ENCODE peak calls at places on chromosomes 5 and 9, in six cellular contexts. One of them, this sample, is unnamed.

GRCh38 chr5:39503148-39503547 is 78.4 kb upstream of the DAB2 start:
- DNase-seq in H9: no peak
- DNase-seq in trophoblast cell: no peak
- DNase-seq in IMR-90: peak; percentile 75
- DNase-seq in neuronal stem cell: no peak
- DNase-seq in H1: no peak
- DNase-seq in this sample: peak; percentile 71

GRCh38 chr5:141420855-141421488 is at the start of gene PCDHGA11:
- DNase-seq in H9: peak; percentile 74
- DNase-seq in trophoblast cell: peak; percentile 55
- DNase-seq in IMR-90: peak; percentile 63
- DNase-seq in neuronal stem cell: no peak
- DNase-seq in H1: peak; percentile 91
- DNase-seq in this sample: peak; percentile 14

GRCh38 chr5:127312131-127312530 is 21.5 kb downstream of the MEGF10 start:
- DNase-seq in H9: no peak
- DNase-seq in trophoblast cell: no peak
- DNase-seq in IMR-90: no peak
- DNase-seq in neuronal stem cell: no peak
- DNase-seq in H1: no peak
- DNase-seq in this sample: no peak

GRCh38 chr9:121771851-121772599 is 120.6 kb downstream of the DAB2IP start:
- DNase-seq in H9: no peak
- DNase-seq in trophoblast cell: no peak
- DNase-seq in IMR-90: no peak
- DNase-seq in neuronal stem cell: no peak
- DNase-seq in H1: no peak
- DNase-seq in this sample: no peak

GRCh38 chr5:138544171-138545134 is 1.4 kb upstream of the ETF1 start:
- DNase-seq in H9: no peak
- DNase-seq in trophoblast cell: no peak
- DNase-seq in IMR-90: peak; percentile 47
- DNase-seq in neuronal stem cell: no peak
- DNase-seq in H1: no peak
- DNase-seq in this sample: peak; percentile 51

GRCh38 chr5:11622785-11623184 is 281.5 kb downstream of the CTNND2 start:
- DNase-seq in H9: no peak
- DNase-seq in trophoblast cell: no peak
- DNase-seq in IMR-90: no peak
- DNase-seq in neuronal stem cell: no peak
- DNase-seq in H1: no peak
- DNase-seq in this sample: no peak

GRCh38 chr9:13718086-13718485 is 438.6 kb upstream of the MPDZ start:
- DNase-seq in H9: no peak
- DNase-seq in trophoblast cell: no peak
- DNase-seq in IMR-90: peak; percentile 9
- DNase-seq in neuronal stem cell: no peak
- DNase-seq in H1: no peak
- DNase-seq in this sample: no peak

GRCh38 chr5:4576161-4576748 is 563.9 kb upstream of the ADAMTS16 start:
- DNase-seq in H9: no peak
- DNase-seq in trophoblast cell: no peak
- DNase-seq in IMR-90: no peak
- DNase-seq in neuronal stem cell: no peak
- DNase-seq in H1: no peak
- DNase-seq in this sample: no peak

GRCh38 chr9:129550199-129550839 is 70.6 kb downstream of the C9orf50 start:
- DNase-seq in H9: no peak
- DNase-seq in trophoblast cell: peak; percentile 41
- DNase-seq in IMR-90: peak; percentile 70
- DNase-seq in neuronal stem cell: no peak
- DNase-seq in H1: peak; percentile 69
- DNase-seq in this sample: peak; percentile 66

GRCh38 chr9:22469928-22470544 is 23.4 kb downstream of the DMRTA1 start:
- DNase-seq in H9: peak; percentile 41
- DNase-seq in trophoblast cell: peak; percentile 2
- DNase-seq in IMR-90: peak; percentile 13
- DNase-seq in neuronal stem cell: peak; percentile 57
- DNase-seq in H1: peak; percentile 48
- DNase-seq in this sample: peak; percentile 41

GRCh38 chr5:133873936-133874585 is 94.4 kb downstream of the C5orf15 start:
- DNase-seq in H9: no peak
- DNase-seq in trophoblast cell: no peak
- DNase-seq in IMR-90: peak; percentile 29
- DNase-seq in neuronal stem cell: no peak
- DNase-seq in H1: no peak
- DNase-seq in this sample: peak; percentile 22

GRCh38 chr9:123049589-123050222 is 16.2 kb downstream of the GPR21 start:
- DNase-seq in H9: no peak
- DNase-seq in trophoblast cell: no peak
- DNase-seq in IMR-90: peak; percentile 24
- DNase-seq in neuronal stem cell: no peak
- DNase-seq in H1: no peak
- DNase-seq in this sample: no peak

GRCh38 chr5:170228756-170229459 is 3.9 kb upstream of the C5orf58 start:
- DNase-seq in H9: no peak
- DNase-seq in trophoblast cell: no peak
- DNase-seq in IMR-90: no peak
- DNase-seq in neuronal stem cell: no peak
- DNase-seq in H1: no peak
- DNase-seq in this sample: no peak

GRCh38 chr9:126304946-126305370 is 21.7 kb upstream of the MVB12B start:
- DNase-seq in H9: no peak
- DNase-seq in trophoblast cell: no peak
- DNase-seq in IMR-90: no peak
- DNase-seq in neuronal stem cell: no peak
- DNase-seq in H1: no peak
- DNase-seq in this sample: no peak

GRCh38 chr9:136326061-136326776 is 1.1 kb upstream of the GPSM1 start:
- DNase-seq in H9: peak; percentile 70
- DNase-seq in trophoblast cell: no peak
- DNase-seq in IMR-90: peak; percentile 92
- DNase-seq in neuronal stem cell: no peak
- DNase-seq in H1: peak; percentile 64
- DNase-seq in this sample: peak; percentile 89

GRCh38 chr9:136328011-136328621 is 777 bp downstream of the GPSM1 start:
- DNase-seq in H9: no peak
- DNase-seq in trophoblast cell: no peak
- DNase-seq in IMR-90: no peak
- DNase-seq in neuronal stem cell: no peak
- DNase-seq in H1: no peak
- DNase-seq in this sample: no peak

GRCh38 chr9:136325354-136325753 is 2.0 kb upstream of the GPSM1 start:
- DNase-seq in H9: no peak
- DNase-seq in trophoblast cell: no peak
- DNase-seq in IMR-90: no peak
- DNase-seq in neuronal stem cell: no peak
- DNase-seq in H1: no peak
- DNase-seq in this sample: no peak

GRCh38 chr9:136327313-136327971 is at the start of gene GPSM1:
- DNase-seq in H9: no peak
- DNase-seq in trophoblast cell: no peak
- DNase-seq in IMR-90: peak; percentile 58
- DNase-seq in neuronal stem cell: no peak
- DNase-seq in H1: no peak
- DNase-seq in this sample: peak; percentile 55

GRCh38 chr9:136326777-136327312 is 494 bp upstream of the GPSM1 start:
- DNase-seq in H9: no peak
- DNase-seq in trophoblast cell: no peak
- DNase-seq in IMR-90: no peak
- DNase-seq in neuronal stem cell: no peak
- DNase-seq in H1: no peak
- DNase-seq in this sample: no peak
- H2AK5ac ChIP-seq in H9: no peak overlapping the region
- H2AK5ac ChIP-seq in trophoblast cell: peak overlapping the region; percentile 28
- H2AK5ac ChIP-seq in IMR-90: peak overlapping the region; percentile 100
- H2AK5ac ChIP-seq in neuronal stem cell: peak overlapping the region; percentile 82
- H2AK5ac ChIP-seq in H1: no peak overlapping the region
- H2AK5ac ChIP-seq in this sample: peak overlapping the region; percentile 42

DNA sequence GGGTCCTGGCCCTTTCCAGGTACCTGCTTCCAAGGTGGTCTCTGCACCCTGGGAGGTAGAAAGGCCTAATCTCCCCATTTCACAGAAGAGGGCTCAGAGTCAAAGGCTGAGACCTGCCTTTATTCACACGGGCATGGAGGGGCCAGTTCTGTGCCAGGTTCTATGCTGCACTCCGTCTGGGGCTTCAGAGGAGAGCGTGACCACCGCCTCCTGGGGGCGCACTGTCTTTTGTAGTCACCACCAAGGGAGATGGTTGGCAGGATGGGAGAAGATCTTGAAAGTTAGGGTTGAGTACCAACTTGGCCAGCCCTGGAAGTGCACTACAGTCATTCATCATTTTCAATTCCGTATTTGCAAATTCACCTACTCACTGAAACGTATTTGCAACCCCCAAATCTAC is 23.7 kb upstream of the PRDM12 start:
- DNase-seq in H9: peak; percentile 53
- DNase-seq in trophoblast cell: no peak
- DNase-seq in IMR-90: no peak
- DNase-seq in neuronal stem cell: no peak
- DNase-seq in H1: no peak
- DNase-seq in this sample: no peak
- H3K14ac ChIP-seq in H9: no peak overlapping the region
- H3K14ac ChIP-seq in trophoblast cell: no peak overlapping the region
- H3K14ac ChIP-seq in IMR-90: no peak overlapping the region
- H3K14ac ChIP-seq in neuronal stem cell: peak overlapping the region; percentile 94
- H3K14ac ChIP-seq in H1: no peak overlapping the region
- H3K14ac ChIP-seq in this sample: no peak overlapping the region

GRCh38 chr5:89673019-89673418 is 736.5 kb downstream of the CETN3 start:
- DNase-seq in H9: no peak
- DNase-seq in trophoblast cell: no peak
- DNase-seq in IMR-90: no peak
- DNase-seq in neuronal stem cell: no peak
- DNase-seq in H1: no peak
- DNase-seq in this sample: no peak

DNA sequence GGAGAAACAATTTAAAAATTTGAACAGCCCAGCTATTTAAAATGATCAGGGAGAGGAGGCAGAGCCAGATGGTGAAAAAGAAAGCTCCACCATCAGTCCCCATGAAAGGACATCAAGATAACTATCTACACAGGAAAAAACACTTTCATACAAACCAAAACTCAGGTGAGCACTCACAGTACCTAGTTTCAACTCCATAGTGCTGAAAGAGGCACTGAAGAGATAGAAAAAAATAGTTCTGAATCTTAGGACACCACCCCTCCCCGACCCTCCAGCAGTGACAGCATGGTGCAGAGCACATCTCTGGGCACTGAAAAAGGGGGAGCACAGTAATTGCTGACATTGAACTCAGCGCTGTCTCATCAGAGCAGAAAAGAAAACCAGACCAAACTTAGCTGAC is 732.9 kb downstream of the CETN3 start:
- DNase-seq in H9: no peak
- DNase-seq in trophoblast cell: no peak
- DNase-seq in IMR-90: no peak
- DNase-seq in neuronal stem cell: no peak
- DNase-seq in H1: no peak
- DNase-seq in this sample: no peak
- H4K91ac ChIP-seq in H9: no peak overlapping the region
- H4K91ac ChIP-seq in trophoblast cell: no peak overlapping the region
- H4K91ac ChIP-seq in IMR-90: no peak overlapping the region
- H4K91ac ChIP-seq in neuronal stem cell: no peak overlapping the region
- H4K91ac ChIP-seq in H1: no peak overlapping the region
- H4K91ac ChIP-seq in this sample: peak overlapping the region; percentile 27

DNA sequence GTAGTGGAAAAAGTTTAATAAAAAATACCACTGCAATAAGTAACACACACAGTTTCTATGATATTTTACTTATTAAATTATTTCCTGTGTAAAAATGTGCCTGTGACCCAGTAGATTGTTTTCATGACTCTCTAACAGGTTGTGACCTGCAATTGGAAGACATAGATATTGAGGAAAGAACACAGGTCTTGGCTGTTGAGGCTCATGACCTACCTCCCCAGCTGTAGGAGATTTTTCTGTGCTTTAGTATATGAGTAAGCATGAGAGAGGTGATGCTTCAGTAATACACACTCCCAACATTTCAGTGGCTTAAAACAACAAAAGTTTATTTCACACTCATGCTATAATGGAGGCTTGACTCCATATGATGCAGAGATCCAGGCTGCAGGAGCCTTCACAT is 47.3 kb upstream of the TNC start:
- DNase-seq in H9: no peak
- DNase-seq in trophoblast cell: no peak
- DNase-seq in IMR-90: no peak
- DNase-seq in neuronal stem cell: no peak
- DNase-seq in H1: no peak
- DNase-seq in this sample: no peak
- H2AK5ac ChIP-seq in H9: no peak overlapping the region
- H2AK5ac ChIP-seq in trophoblast cell: no peak overlapping the region
- H2AK5ac ChIP-seq in IMR-90: peak overlapping the region; percentile 46
- H2AK5ac ChIP-seq in neuronal stem cell: no peak overlapping the region
- H2AK5ac ChIP-seq in H1: no peak overlapping the region
- H2AK5ac ChIP-seq in this sample: peak overlapping the region; percentile 88

DNA sequence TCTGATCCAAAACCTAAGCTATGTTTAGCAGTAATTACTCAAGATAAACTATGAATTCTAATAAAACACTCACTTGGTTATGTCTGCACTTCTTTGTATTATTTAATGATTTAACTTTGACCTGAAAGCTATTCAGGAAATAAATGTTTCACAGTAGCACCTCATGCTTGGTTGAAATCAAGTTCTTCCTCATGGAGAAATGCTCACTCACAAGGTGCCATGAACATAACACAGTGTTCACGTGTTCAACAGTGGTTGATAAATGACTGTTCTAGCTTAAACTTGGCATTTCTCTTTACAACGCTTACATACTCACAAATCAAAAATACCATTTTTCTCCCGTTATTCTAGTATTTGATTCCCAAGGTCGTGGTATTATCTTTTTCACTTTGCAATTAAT is 35.8 kb downstream of the PUM3 start:
- DNase-seq in H9: no peak
- DNase-seq in trophoblast cell: no peak
- DNase-seq in IMR-90: no peak
- DNase-seq in neuronal stem cell: no peak
- DNase-seq in H1: no peak
- DNase-seq in this sample: no peak
- H3K14ac ChIP-seq in H9: no peak overlapping the region
- H3K14ac ChIP-seq in trophoblast cell: no peak overlapping the region
- H3K14ac ChIP-seq in IMR-90: peak overlapping the region; percentile 97
- H3K14ac ChIP-seq in neuronal stem cell: no peak overlapping the region
- H3K14ac ChIP-seq in H1: no peak overlapping the region
- H3K14ac ChIP-seq in this sample: no peak overlapping the region

DNA sequence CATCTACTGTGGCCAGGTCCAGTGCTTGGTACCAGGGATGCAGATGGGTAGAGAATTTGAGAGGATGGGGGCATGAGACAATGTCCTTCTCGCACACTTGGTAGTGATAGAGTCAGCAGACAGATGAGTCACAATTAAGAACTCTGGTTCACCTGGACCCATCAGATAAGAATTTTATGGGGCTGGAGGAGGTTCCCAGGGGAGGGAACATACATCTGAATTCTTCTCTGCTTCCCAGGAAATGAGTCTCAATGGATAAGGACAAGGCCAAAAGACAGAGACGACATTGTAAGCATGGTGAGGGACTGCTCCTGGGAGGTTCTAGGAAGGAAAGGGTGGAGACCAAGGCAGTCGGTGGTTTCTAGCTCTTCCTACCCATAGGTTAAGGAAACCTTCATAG is 5.3 kb downstream of the SLC4A9 start:
- DNase-seq in H9: no peak
- DNase-seq in trophoblast cell: no peak
- DNase-seq in IMR-90: no peak
- DNase-seq in neuronal stem cell: no peak
- DNase-seq in H1: no peak
- DNase-seq in this sample: no peak
- H4K91ac ChIP-seq in H9: no peak overlapping the region
- H4K91ac ChIP-seq in trophoblast cell: no peak overlapping the region
- H4K91ac ChIP-seq in IMR-90: no peak overlapping the region
- H4K91ac ChIP-seq in neuronal stem cell: no peak overlapping the region
- H4K91ac ChIP-seq in H1: no peak overlapping the region
- H4K91ac ChIP-seq in this sample: no peak overlapping the region

This sample was measured in mesenchymal stem cell.